ENCODE peak calls at places on chromosomes 13 and 19, in seven cellular contexts. V is activated CD4-positive, alpha-beta T cell treated with anti-CD3 and anti-CD28 coated beads, Interleukin-2, amount 10 ng/mL, durations not matched to agents 7 days and 5 days; F is COR-L47; E is stimulated activated CD4-positive, alpha-beta T cell treated with anti-CD3 and anti-CD28 coated beads, TNF-alpha, amount 100 ng/mL, for 24 hours; L is dorsolateral prefrontal cortex; J is AG04449; B is stimulated activated CD8-positive, alpha-beta memory T cell treated with anti-CD3 and anti-CD28 coated beads, Interleukin-15, amount 100 ng/mL, for 24 hours. P is an unnamed sample.
A peak's percentile ranks its signal among the peaks of the same experiment; 100 is the strongest.

GRCh38 chr13:103287659-103288058 is 221.4 kb upstream of the SLC10A2 start:
- DNase-seq in V (no peak), F (no peak), E (no peak), L (no peak), J (no peak), B (no peak), P (no peak)

GRCh38 chr13:112983428-112984196 is 14.6 kb downstream of the MCF2L start:
- DNase-seq in V (no peak), F (no peak), E (no peak), L (no peak), J (no peak), B (no peak), P (no peak)

GRCh38 chr19:16117594-16118033 is 5.9 kb downstream of the RAB8A start:
- DNase-seq in V (no peak), F (no peak), E (no peak), L (no peak), J (no peak), B (no peak), P (no peak)

GRCh38 chr19:4911786-4912672 is 2.7 kb downstream of the UHRF1 start:
- DNase-seq in V (peak; percentile 80), F (peak; percentile 56), E (peak; percentile 73), L (peak; percentile 72), J (peak; percentile 100), B (peak; percentile 35), P (no peak)

GRCh38 chr13:23567792-23568480 is 2.3 kb upstream of the TNFRSF19 start:
- DNase-seq in V (no peak), F (no peak), E (no peak), L (no peak), J (no peak), B (no peak), P (no peak)

GRCh38 chr19:47124937-47125668 is 5.5 kb upstream of the SAE1 start:
- DNase-seq in V (no peak), F (peak; percentile 67), E (no peak), L (no peak), J (no peak), B (no peak), P (peak; percentile 56)

GRCh38 chr19:14381689-14382474 is 638 bp downstream of the ADGRE5 start:
- DNase-seq in V (peak; percentile 93), F (no peak), E (peak; percentile 63), L (no peak), J (no peak), B (no peak), P (no peak)

GRCh38 chr19:2239771-2240770 is 3.4 kb downstream of the SF3A2 start:
- DNase-seq in V (peak; percentile 62), F (peak; percentile 31), E (no peak), L (no peak), J (no peak), B (no peak), P (no peak)

GRCh38 chr19:51568456-51568855 is 2.6 kb upstream of the ZNF175 start:
- DNase-seq in V (no peak), F (no peak), E (no peak), L (no peak), J (no peak), B (no peak), P (no peak)

GRCh38 chr13:113405481-113406300 is 41.8 kb upstream of the GRTP1 start:
- DNase-seq in V (no peak), F (peak; percentile 76), E (no peak), L (peak; percentile 20), J (no peak), B (no peak), P (no peak)

GRCh38 chr13:40388617-40389016 is 277.8 kb downstream of the FOXO1 start:
- DNase-seq in V (peak; percentile 91), F (no peak), E (peak; percentile 75), L (no peak), J (no peak), B (peak; percentile 44), P (no peak)

GRCh38 chr13:106530209-106530906 is 5.1 kb downstream of the EFNB2 start:
- DNase-seq in V (no peak), F (no peak), E (no peak), L (no peak), J (no peak), B (no peak), P (peak; percentile 54)

GRCh38 chr19:52992109-52993004 is 21.4 kb upstream of the ERVV-1 start:
- DNase-seq in V (no peak), F (no peak), E (no peak), L (no peak), J (no peak), B (no peak), P (no peak)

GRCh38 chr19:38039966-38040365 is 133.0 kb downstream of the SIPA1L3 start:
- DNase-seq in V (no peak), F (no peak), E (no peak), L (no peak), J (peak; percentile 86), B (no peak), P (no peak)

GRCh38 chr13:100517135-100517534 is 71.5 kb downstream of the GGACT start:
- DNase-seq in V (no peak), F (no peak), E (no peak), L (no peak), J (no peak), B (no peak), P (no peak)

GRCh38 chr13:67228031-67228430 is 2.1 kb downstream of the PCDH9 start:
- DNase-seq in V (no peak), F (no peak), E (no peak), L (no peak), J (no peak), B (no peak), P (no peak)

GRCh38 chr19:12090807-12091206 is 26.3 kb downstream of the ZNF844 start:
- DNase-seq in V (peak; percentile 72), F (peak; percentile 15), E (peak; percentile 73), L (peak; percentile 62), J (no peak), B (peak; percentile 40), P (no peak)

GRCh38 chr13:30616927-30617314 is 799 bp upstream of the USPL1 start:
- DNase-seq in V (peak; percentile 68), F (peak; percentile 62), E (no peak), L (peak; percentile 65), J (peak; percentile 62), B (no peak), P (peak; percentile 29)

GRCh38 chr19:48636859-48637448 is at the start of gene DBP:
- DNase-seq in V (peak; percentile 35), F (peak; percentile 28), E (no peak), L (no peak), J (no peak), B (no peak), P (no peak)

GRCh38 chr19:40778865-40779284 is 828 bp downstream of the RAB4B start:
- DNase-seq in V (no peak), F (no peak), E (no peak), L (no peak), J (no peak), B (no peak), P (no peak)

GRCh38 chr13:45299194-45299593 is 41.8 kb downstream of the TPT1 start:
- DNase-seq in V (no peak), F (no peak), E (no peak), L (no peak), J (no peak), B (no peak), P (no peak)

GRCh38 chr13:109426690-109426990 is 359.7 kb downstream of the IRS2 start:
- DNase-seq in V (no peak), F (no peak), E (no peak), L (no peak), J (no peak), B (no peak), P (no peak)

P was measured in NCI-H1048.